ENCODE peak calls at places on chromosomes 3 and 15, in eight cellular contexts. P, I, V, N, H, L, R and E are unnamed samples. For H3K27me3, the result is how much of the 10 kb centered on the place peaks cover.

GRCh38 chr3:17836919-17837318 is 94.5 kb upstream of the TBC1D5 start:
- DNase-seq in P (no peak), I (no peak), V (no peak), N (no peak), H (no peak), L (no peak), R (no peak), E (no peak)

GRCh38 chr15:31867536-31868442 is 162.5 kb upstream of the CHRNA7 start:
- DNase-seq in P (peak), I (peak), V (peak), N (peak), H (peak), L (no peak), R (peak), E (peak)

GRCh38 chr3:173774275-173774674 is 376.7 kb downstream of the NLGN1 start:
- DNase-seq in P (no peak), I (no peak), V (no peak), N (no peak), H (no peak), L (no peak), R (no peak), E (no peak)

GRCh38 chr15:64456634-64457108 is 3.7 kb upstream of the ZNF609 start:
- DNase-seq in P (no peak), I (no peak), V (no peak), N (no peak), H (no peak), L (no peak), R (no peak), E (no peak)

GRCh38 chr15:101455291-101455916 is 34.1 kb downstream of the PCSK6 start:
- DNase-seq in P (peak), I (no peak), V (no peak), N (no peak), H (peak), L (no peak), R (peak), E (no peak)

GRCh38 chr3:187172929-187173328 is 24.4 kb upstream of the RTP1 start:
- DNase-seq in P (no peak), I (no peak), V (no peak), N (no peak), H (no peak), L (no peak), R (no peak), E (no peak)

GRCh38 chr3:119294402-119294888 is 262 bp downstream of the ARHGAP31 start:
- DNase-seq in P (peak), I (no peak), V (peak), N (peak), H (peak), L (peak), R (no peak), E (peak)

GRCh38 chr3:42682301-42683070 is 2.9 kb upstream of the KLHL40 start:
- DNase-seq in P (peak), I (no peak), V (no peak), N (peak), H (peak), L (peak), R (no peak), E (peak)

GRCh38 chr15:39976291-39977274 is 42.7 kb downstream of the EIF2AK4 start:
- DNase-seq in P (peak), I (peak), V (no peak), N (peak), H (peak), L (peak), R (peak), E (peak)

GRCh38 chr3:4528802-4529201 is 35.7 kb downstream of the ITPR1 start:
- DNase-seq in P (no peak), I (no peak), V (no peak), N (no peak), H (no peak), L (no peak), R (peak), E (no peak)

GRCh38 chr15:39409876-39410505 is 170.9 kb upstream of the THBS1 start:
- DNase-seq in P (no peak), I (no peak), V (no peak), N (no peak), H (no peak), L (no peak), R (no peak), E (no peak)

GRCh38 chr3:102686792-102687191 is 252.0 kb downstream of the ZPLD1 start:
- DNase-seq in P (no peak), I (no peak), V (peak), N (no peak), H (no peak), L (no peak), R (no peak), E (no peak)

GRCh38 chr15:60444289-60444912 is 34.5 kb downstream of the ICE2 start:
- DNase-seq in P (no peak), I (no peak), V (no peak), N (no peak), H (no peak), L (no peak), R (no peak), E (no peak)

GRCh38 chr3:127667119-127667681 is 5.6 kb upstream of the ABTB1 start:
- DNase-seq in P (no peak), I (no peak), V (no peak), N (no peak), H (no peak), L (no peak), R (peak), E (peak)

GRCh38 chr3:46017720-46018119 is 9.6 kb downstream of the XCR1 start:
- DNase-seq in P (no peak), I (no peak), V (no peak), N (no peak), H (no peak), L (no peak), R (no peak), E (no peak)

GRCh38 chr15:51758645-51759044 is 7.2 kb downstream of the TMOD2 start:
- DNase-seq in P (peak), I (no peak), V (no peak), N (peak), H (no peak), L (peak), R (peak), E (no peak)

GRCh38 chr3:131033480-131034080 is 6.9 kb downstream of the NEK11 start:
- DNase-seq in P (no peak), I (no peak), V (peak), N (no peak), H (no peak), L (no peak), R (no peak), E (no peak)

GRCh38 chr3:63387568-63387967 is 109.5 kb downstream of the SYNPR start:
- DNase-seq in P (no peak), I (no peak), V (no peak), N (no peak), H (no peak), L (no peak), R (no peak), E (no peak)

GRCh38 chr3:63383040-63383439 is 104.9 kb downstream of the SYNPR start:
- DNase-seq in P (no peak), I (no peak), V (no peak), N (no peak), H (no peak), L (no peak), R (no peak), E (no peak)

GRCh38 chr3:63386568-63386967 is 108.5 kb downstream of the SYNPR start:
- DNase-seq in P (no peak), I (peak), V (no peak), N (no peak), H (no peak), L (no peak), R (no peak), E (no peak)

GRCh38 chr3:63385629-63386028 is 107.5 kb downstream of the SYNPR start:
- DNase-seq in P (no peak), I (no peak), V (no peak), N (no peak), H (no peak), L (no peak), R (no peak), E (no peak)

DNA sequence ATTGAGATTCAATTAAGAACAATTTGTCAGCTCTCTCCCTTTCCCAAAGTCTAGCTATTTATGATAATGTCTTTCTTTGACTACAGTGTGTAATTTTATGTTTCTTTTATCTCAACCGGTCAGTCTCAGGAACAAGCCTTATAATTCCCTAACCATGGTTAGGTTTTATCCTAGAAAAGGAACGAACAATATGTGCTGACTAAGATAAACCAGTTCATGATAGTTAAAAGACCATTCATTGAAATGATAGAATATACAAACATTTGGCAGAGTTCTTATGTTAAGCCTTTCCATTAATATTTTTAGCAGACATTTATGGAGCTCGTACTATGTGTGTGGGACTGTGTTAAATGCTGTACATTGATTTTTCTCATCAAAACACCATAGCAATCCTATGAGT is 106.3 kb downstream of the SYNPR start:
- DNase-seq in P (no peak), I (no peak), V (no peak), N (no peak), H (no peak), L (no peak), R (no peak), E (no peak)
- H3K27me3 ChIP-seq in P (under half), I (under half), V (under half), N (under half), H (under half), L (under half), R (under half), E (under half)

DNA sequence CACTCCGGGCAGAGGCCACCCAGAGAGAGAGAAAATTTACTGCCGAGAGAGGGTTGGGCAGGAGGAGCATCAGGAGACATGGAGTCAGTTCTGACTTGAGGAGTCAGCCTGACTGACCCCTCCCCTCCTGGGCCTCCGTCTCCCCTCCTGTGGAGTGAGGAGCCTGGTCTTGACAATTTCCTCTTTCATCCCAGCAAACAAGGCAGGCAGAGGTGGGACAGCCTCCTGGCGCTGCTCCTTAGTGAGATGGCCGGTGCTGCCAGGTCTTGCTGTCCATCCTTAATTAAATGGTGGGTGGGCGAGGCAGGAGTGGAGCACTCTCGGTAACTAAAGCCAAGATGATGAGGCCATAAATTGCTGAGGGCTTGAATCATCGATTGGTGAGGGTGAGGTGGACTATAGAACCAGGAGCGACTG is 60.6 kb downstream of the CYP11A1 start:
- DNase-seq in P (no peak), I (peak), V (no peak), N (no peak), H (no peak), L (no peak), R (no peak), E (no peak)
- H3K27me3 ChIP-seq in P (under half), I (under half), V (under half), N (under half), H (half or more), L (half or more), R (under half), E (half or more)

DNA sequence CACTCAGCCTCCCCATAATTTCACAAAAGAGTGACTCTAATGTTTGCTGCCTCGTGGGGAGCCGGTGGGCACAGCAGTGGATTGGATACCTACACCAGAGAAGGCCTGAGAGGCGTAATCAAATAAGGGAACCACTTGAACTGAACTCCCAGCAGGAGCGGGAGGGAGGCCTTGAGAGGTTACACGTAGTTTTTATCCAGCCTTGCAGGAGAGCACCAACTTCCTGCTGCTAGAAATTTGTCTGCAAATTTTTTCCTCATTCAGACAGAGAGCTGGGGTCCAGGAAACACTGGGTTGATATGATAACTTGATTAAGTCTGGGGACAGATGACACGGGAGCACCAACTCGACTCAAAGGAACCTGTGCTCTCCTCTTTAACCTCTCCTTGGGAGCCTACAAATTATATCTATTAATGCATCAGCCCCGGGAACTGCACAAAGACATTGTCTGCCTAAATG is 69.8 kb downstream of the HES1 start:
- DNase-seq in P (no peak), I (peak), V (peak), N (no peak), H (no peak), L (peak), R (no peak), E (no peak)
- H3K27me3 ChIP-seq in P (under half), I (under half), V (under half), N (under half), H (under half), L (under half), R (under half), E (under half)

GRCh38 chr3:28835751-28836150 is 445.1 kb upstream of the RBMS3 start:
- DNase-seq in P (peak), I (peak), V (no peak), N (no peak), H (peak), L (no peak), R (peak), E (peak)

GRCh38 chr3:28841436-28841835 is 439.4 kb upstream of the RBMS3 start:
- DNase-seq in P (no peak), I (no peak), V (no peak), N (no peak), H (no peak), L (no peak), R (no peak), E (no peak)

GRCh38 chr3:28835249-28835648 is 445.6 kb upstream of the RBMS3 start:
- DNase-seq in P (no peak), I (no peak), V (no peak), N (no peak), H (no peak), L (no peak), R (no peak), E (no peak)

GRCh38 chr3:28840976-28841376 is 439.9 kb upstream of the RBMS3 start:
- DNase-seq in P (no peak), I (no peak), V (no peak), N (no peak), H (no peak), L (no peak), R (no peak), E (no peak)

DNA sequence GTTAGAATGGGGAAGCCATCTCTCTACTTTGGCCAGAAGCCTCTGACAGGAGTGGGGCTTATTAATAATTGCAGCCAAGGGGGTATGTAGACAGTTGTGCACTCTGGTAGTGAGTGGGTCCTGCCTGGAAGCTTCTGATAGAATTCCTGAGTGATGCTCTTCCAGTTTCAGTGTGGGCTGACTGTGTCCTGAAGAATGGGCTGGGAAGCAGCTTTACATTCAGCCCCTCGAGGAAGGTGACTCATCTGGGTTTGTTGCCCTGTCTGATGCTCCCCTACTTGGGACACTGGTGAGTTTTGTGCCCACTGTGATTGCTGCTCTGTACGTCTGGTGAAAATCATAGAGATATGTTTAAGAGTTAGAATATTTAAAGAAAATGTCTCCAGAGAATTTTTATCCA is 444.7 kb upstream of the RBMS3 start:
- DNase-seq in P (no peak), I (no peak), V (no peak), N (no peak), H (no peak), L (no peak), R (no peak), E (no peak)
- H3K27me3 ChIP-seq in P (under half), I (under half), V (under half), N (under half), H (under half), L (under half), R (under half), E (under half)

DNA sequence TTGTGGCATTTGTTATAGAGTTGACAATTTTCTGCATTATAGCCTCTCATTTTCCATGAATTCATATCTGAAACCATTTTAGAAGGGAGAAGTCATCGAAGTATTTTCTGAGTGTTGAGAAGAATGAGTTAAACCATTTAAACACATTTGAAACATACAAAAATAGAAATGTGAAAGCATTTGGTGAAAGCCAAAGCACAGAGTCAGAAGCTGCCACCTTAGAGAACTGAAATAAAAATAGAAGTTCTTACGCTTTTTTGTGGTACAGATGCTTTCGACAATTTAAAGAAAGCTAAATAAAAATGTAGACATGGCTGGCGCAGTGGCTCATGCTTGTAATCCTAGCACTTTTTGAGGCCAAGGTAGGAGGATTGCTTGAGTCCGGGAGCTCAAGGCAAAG is 9.0 kb downstream of the FANCD2OS start:
- DNase-seq in P (no peak), I (no peak), V (no peak), N (no peak), H (no peak), L (no peak), R (no peak), E (no peak)
- H3K27me3 ChIP-seq in P (under half), I (under half), V (under half), N (under half), H (under half), L (under half), R (under half), E (under half)